ENCODE peak calls at places on chromosomes 2 and 18, in five cellular contexts. G is testis, W is IMR-90, R is breast epithelium, K is heart right ventricle. J is an unnamed sample.

GRCh38 chr2:201261471-201261870 is 1.1 kb downstream of the CASP8 start:
- DNase-seq in G (no peak), K (no peak), R (no peak), W (no peak), J (no peak)

GRCh38 chr2:216308532-216308931 is 63.8 kb downstream of the MARCHF4 start:
- DNase-seq in G (no peak), R (no peak), K (no peak), W (peak; percentile 71), J (no peak)

GRCh38 chr2:164065038-164065437 is 329.2 kb upstream of the FIGN start:
- DNase-seq in K (no peak), R (no peak), G (no peak), W (no peak), J (no peak)

GRCh38 chr2:215950009-215950408 is 63.3 kb downstream of the MREG start:
- DNase-seq in W (peak; percentile 67), G (no peak), R (no peak), K (no peak), J (no peak)

GRCh38 chr2:54724560-54725342 is 1.3 kb downstream of the EML6 start:
- DNase-seq in R (no peak), G (no peak), W (no peak), K (no peak), J (peak; percentile 48)

GRCh38 chr2:2175381-2176090 is 155.5 kb downstream of the MYT1L start:
- DNase-seq in R (no peak), W (no peak), K (no peak), G (no peak), J (no peak)

GRCh38 chr18:36849288-36850011 is 20.5 kb downstream of the KIAA1328 start:
- DNase-seq in G (no peak), K (no peak), R (no peak), W (peak; percentile 75), J (no peak)

GRCh38 chr2:174158003-174158402 is 90.3 kb downstream of the OLA1 start:
- DNase-seq in W (no peak), G (peak; percentile 66), K (peak; percentile 7), R (no peak), J (no peak)

DNA sequence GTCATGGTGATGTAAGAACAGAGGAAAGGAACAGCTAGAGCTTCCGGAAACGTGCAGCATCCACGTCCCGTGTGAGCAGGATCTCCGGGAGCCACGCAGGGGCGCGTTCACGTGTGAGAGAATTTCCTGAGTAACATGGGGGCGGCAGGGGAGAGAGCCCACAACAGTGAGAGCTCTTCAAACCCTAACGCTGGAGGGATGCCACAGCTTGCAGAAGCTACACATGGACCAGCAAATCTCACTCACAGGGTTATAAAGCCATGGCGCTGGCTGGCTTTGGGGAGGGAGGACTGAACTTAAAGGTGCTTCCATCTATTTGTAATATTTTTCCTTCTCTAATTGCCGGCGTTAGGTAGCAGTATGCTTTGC is 250.5 kb upstream of the SALL3 start:
- DNase-seq in R (no peak), G (no peak), K (no peak), W (no peak), J (no peak)
- H3K27me3 ChIP-seq in R (peaks cover 25% of the 10 kb centered on the region), G (no peaks in the 10 kb centered on the region), K (peaks cover 11% of the 10 kb centered on the region), W (no peaks in the 10 kb centered on the region), J (peaks cover under 1% of the 10 kb centered on the region)

DNA sequence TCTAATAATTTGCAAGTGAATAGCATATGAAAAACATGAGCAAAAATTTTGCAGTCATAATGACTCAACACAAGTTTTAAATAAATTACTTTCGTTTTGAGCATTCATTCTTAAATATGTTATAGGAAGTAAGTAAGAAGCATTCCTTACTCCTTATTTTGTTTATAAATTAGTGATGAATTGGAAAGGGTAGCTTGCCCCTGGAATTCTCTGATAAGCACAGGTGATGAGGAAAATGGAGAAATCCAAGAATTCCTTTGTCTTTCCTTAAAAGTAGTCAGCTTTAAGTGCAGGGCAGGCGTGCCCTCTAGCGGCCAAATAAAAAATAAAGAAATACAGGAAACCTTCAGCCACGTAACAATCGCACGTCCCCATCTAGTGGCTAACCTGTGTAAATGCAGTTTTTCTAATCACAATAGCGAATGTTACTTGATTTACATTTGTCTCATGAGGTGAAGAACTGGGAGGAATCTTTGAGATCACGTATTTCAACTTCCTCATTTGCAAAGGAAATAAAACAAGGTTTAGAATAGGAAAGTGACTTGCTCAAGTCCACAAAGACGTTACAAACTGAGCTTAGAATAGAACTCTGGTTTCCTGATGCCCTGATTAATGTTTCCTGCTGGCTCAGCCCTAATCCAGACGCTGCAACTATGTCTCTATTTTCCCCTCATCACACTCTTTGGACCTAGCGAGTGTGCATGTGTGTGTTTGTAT is 47.2 kb upstream of the ZNG1B start:
- DNase-seq in K (peak; percentile 57), G (peak; percentile 77), R (no peak), W (peak; percentile 79), J (no peak)
- TF ChIP-seq CTCF in K (peak; percentile 82), G (peak; percentile 48), R (peak; percentile 37), W (peak; percentile 99), J (peak; percentile 76)

GRCh38 chr2:152167070-152167469 is 8.5 kb downstream of the STAM2 start:
- DNase-seq in W (no peak), R (no peak), G (no peak), K (no peak), J (no peak)
- H3K4me3 ChIP-seq in W (no peak overlapping the region), R (no peak overlapping the region), G (no peak overlapping the region), K (no peak overlapping the region), J (no peak overlapping the region)

GRCh38 chr2:118845005-118845842 is 2.2 kb downstream of the EN1 start:
- DNase-seq in G (no peak), K (no peak), W (no peak), R (no peak), J (no peak)

GRCh38 chr2:118847447-118848172 is at the start of gene EN1:
- DNase-seq in R (no peak), W (peak; percentile 8), G (peak; percentile 70), K (no peak), J (no peak)

GRCh38 chr2:118846667-118847446 is 591 bp downstream of the EN1 start:
- DNase-seq in G (no peak), R (no peak), W (no peak), K (no peak), J (no peak)

GRCh38 chr2:118844261-118845004 is 3.0 kb downstream of the EN1 start:
- DNase-seq in K (no peak), W (no peak), G (no peak), R (no peak), J (no peak)

DNA sequence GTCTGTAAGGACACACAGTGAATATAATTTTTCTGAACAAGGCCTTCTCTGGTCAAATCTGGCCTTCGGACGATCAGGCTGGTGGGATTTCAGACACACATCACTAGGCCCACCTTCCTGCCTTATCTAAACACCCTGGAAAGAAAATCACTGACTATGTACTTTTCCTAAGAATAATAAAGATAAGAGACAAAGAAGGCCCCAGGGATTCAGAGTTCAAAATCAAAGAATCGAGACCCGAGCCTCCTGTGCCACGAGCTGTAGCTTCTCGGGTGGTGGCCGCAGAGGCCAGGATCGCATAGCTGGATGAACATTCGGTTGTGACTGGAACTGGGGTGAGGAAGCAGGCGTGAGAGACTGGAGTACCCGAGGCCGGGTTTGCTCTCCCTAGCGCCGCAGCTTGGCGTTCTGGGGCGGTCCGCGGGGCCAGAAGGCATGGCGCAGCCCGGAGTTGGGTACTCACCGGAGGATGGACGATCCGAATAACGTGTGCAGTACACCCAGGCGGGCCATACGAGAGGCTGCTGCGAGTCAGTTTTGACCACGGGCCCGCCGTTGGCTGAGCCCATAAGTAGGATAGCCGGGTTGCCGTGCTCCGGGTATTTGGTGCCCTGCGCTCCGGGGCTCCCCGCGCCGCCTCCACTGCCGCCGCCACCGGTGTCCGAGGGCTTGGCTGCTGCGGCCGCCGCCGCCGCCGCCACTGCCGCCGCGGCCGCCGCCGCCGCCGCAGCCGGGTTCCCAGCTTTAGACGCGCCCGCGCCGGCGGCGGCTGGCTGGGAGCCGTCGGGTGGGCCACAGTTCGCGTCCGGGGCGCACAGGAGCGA is 1.4 kb downstream of the EN1 start:
- DNase-seq in W (no peak), R (no peak), G (no peak), K (no peak), J (no peak)
- H3K27me3 ChIP-seq in W (peaks cover 89% of the 10 kb centered on the region), R (peaks cover 96% of the 10 kb centered on the region), G (peaks cover 5% of the 10 kb centered on the region), K (peaks cover 100% of the 10 kb centered on the region), J (peaks cover 99% of the 10 kb centered on the region)

GRCh38 chr2:16629044-16629443 is 36.6 kb downstream of the CYRIA start:
- DNase-seq in K (no peak), W (no peak), R (no peak), G (no peak), J (no peak)

GRCh38 chr2:16629770-16630169 is 35.9 kb downstream of the CYRIA start:
- DNase-seq in G (no peak), W (no peak), R (no peak), K (no peak), J (no peak)

GRCh38 chr2:16632615-16633014 is 33.0 kb downstream of the CYRIA start:
- DNase-seq in G (no peak), W (no peak), R (no peak), K (no peak), J (no peak)

GRCh38 chr2:16628316-16628715 is 37.3 kb downstream of the CYRIA start:
- DNase-seq in K (no peak), W (peak; percentile 31), G (no peak), R (no peak), J (no peak)

GRCh38 chr2:16630463-16630862 is 35.2 kb downstream of the CYRIA start:
- DNase-seq in W (no peak), R (no peak), G (no peak), K (no peak), J (no peak)
- TF ChIP-seq CTCF in W (no peak), R (no peak), G (no peak), K (no peak), J (peak; percentile 23)

GRCh38 chr2:208407667-208408066 is 1.1 kb downstream of the PTH2R start:
- DNase-seq in R (no peak), W (peak; percentile 2), K (no peak), G (no peak), J (no peak)

DNA sequence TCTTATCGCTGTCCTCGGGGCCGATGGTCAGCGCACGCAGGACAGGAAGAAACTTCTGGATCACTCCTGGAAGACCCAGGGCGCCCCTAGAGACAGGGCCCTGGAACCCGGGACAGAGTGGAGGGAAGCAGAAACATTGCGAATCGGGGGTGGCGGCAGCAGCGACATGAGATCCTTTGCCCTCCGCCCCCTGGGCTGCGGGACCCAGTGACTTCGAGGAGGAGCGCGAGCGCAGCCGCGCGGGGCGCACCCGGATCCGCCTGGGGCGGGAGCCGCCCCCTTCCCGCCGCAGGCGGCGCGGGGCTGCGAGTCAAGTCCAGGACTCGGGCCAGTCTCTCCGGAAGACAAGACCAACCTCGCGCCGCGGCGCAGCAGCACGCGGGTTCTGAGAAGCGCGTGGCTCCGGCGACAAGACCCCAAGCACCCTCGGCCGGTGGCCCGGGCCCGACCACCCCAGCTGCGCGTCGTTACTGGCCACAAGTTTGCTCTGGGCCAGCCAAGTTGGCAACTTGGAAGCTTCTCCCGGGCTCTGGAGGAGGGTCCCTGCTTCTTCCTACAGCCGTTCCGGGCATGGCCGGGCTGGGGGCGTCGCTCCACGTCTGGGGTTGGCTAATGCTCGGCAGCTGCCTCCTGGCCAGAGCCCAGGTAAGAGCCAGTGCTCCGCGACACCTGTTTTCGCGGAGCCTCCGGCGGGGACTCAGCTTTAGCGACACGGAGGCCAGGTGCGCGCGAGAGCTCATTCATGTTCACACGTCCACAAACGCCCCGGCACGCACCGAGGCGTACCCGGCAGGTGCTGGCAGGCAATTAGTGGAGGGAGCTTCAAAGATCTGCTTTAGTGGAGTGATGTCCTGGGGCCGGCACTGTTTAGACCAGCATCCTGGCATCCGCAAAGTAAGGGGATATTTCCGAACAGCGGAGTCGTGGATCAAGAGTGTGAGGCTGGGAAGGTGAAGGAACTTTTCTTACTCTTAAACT is at the start of gene PTH2R:
- DNase-seq in R (no peak), K (no peak), W (no peak), G (peak; percentile 40), J (peak; percentile 48)
- H3K4me3 ChIP-seq in R (peak within 1 kb of the TSS; percentile 16), K (no peak within 1 kb of the TSS), W (peak within 1 kb of the TSS; percentile 7), G (peak within 1 kb of the TSS; percentile 57), J (peak within 1 kb of the TSS; percentile 33)

GRCh38 chr2:10380048-10380926 is 67.8 kb downstream of the ODC1 start:
- DNase-seq in R (no peak), K (no peak), G (no peak), W (peak; percentile 23), J (peak; percentile 66)
- H3K27me3 ChIP-seq in R (no peaks in the 10 kb centered on the region), K (no peaks in the 10 kb centered on the region), G (no peaks in the 10 kb centered on the region), W (no peaks in the 10 kb centered on the region), J (no peaks in the 10 kb centered on the region)